ENCODE peak calls at places on chromosomes 13 and 19, in nine cellular contexts. X is neuronal stem cell; A is WTC11; V is GF-D8; E is CD8-positive, alpha-beta memory T cell; N is endothelial cell; B is KG1; K is iris pigment epithelial cell; L is H54. Y is an unnamed sample.
A peak's percentile ranks its signal among the peaks of the same experiment; 100 is the strongest.

GRCh38 chr19:11423804-11424318 is 4.7 kb upstream of the RGL3 start:
- DNase-seq in B (no peak), A (no peak), V (no peak), N (no peak), X (no peak), K (no peak), E (no peak), L (no peak), Y (no peak)

GRCh38 chr19:30358319-30358718 is 13.9 kb upstream of the ZNF536 start:
- DNase-seq in X (no peak), E (no peak), B (no peak), K (no peak), N (no peak), L (no peak), A (no peak), V (no peak), Y (no peak)

GRCh38 chr13:73365681-73366080 is 306.9 kb downstream of the KLF5 start:
- DNase-seq in V (no peak), L (no peak), K (no peak), B (no peak), A (no peak), E (no peak), X (no peak), N (no peak), Y (no peak)

GRCh38 chr19:12202250-12202649 is 39.4 kb downstream of the ZNF136 start:
- DNase-seq in N (no peak), B (no peak), X (no peak), L (no peak), K (no peak), E (peak; percentile 23), V (no peak), A (peak; percentile 72), Y (peak; percentile 67)

GRCh38 chr13:98483636-98484288 is 93.1 kb downstream of the STK24 start:
- DNase-seq in A (no peak), K (peak; percentile 61), E (no peak), N (no peak), V (no peak), L (no peak), X (no peak), B (no peak), Y (no peak)

GRCh38 chr19:30640266-30640965 is 268.2 kb downstream of the ZNF536 start:
- DNase-seq in A (no peak), B (no peak), E (no peak), N (no peak), L (no peak), V (no peak), K (no peak), X (no peak), Y (no peak)

GRCh38 chr13:51717786-51718398 is 86.1 kb downstream of the DHRS12 start:
- DNase-seq in K (no peak), N (no peak), A (no peak), V (no peak), E (no peak), B (no peak), L (no peak), X (no peak), Y (no peak)

GRCh38 chr13:97573011-97573410 is 139.0 kb downstream of the RAP2A start:
- DNase-seq in A (no peak), N (no peak), E (no peak), L (no peak), X (peak; percentile 43), B (no peak), V (no peak), K (no peak), Y (peak; percentile 46)

GRCh38 chr19:42528354-42529247 is at the start of gene CEACAM1:
- DNase-seq in L (peak; percentile 40), N (peak; percentile 49), A (no peak), X (no peak), B (no peak), V (no peak), E (peak; percentile 16), K (peak; percentile 43), Y (no peak)

GRCh38 chr19:10593148-10593547 is 6.0 kb upstream of the AP1M2 start:
- DNase-seq in N (no peak), A (no peak), K (no peak), B (no peak), E (no peak), V (no peak), X (no peak), L (no peak), Y (no peak)

GRCh38 chr19:40237791-40238190 is 11.3 kb upstream of the CCNP start:
- DNase-seq in A (no peak), E (no peak), N (no peak), L (no peak), X (no peak), K (no peak), B (no peak), V (no peak), Y (no peak)

GRCh38 chr19:6161271-6161850 is 25.9 kb downstream of the ACSBG2 start:
- DNase-seq in E (peak; percentile 82), K (no peak), N (no peak), A (peak; percentile 22), V (peak; percentile 90), L (no peak), B (no peak), X (no peak), Y (peak; percentile 40)

GRCh38 chr19:29735821-29736220 is 20.8 kb upstream of the C19orf12 start:
- DNase-seq in K (no peak), A (no peak), E (no peak), V (no peak), X (no peak), L (no peak), N (no peak), B (no peak), Y (no peak)